ENCODE peak calls at places on chromosome 16, in nine cellular contexts. One of them, this sample, is unnamed.

GRCh38 chr16:12340151-12340733 is 363.7 kb downstream of the SNX29 start:
- DNase-seq in nucleus accumbens: no peak
- DNase-seq in NT2/D1: no peak
- DNase-seq in GM12864: no peak
- DNase-seq in mesenchymal stem cell: peak
- DNase-seq in stimulated activated naive CD4-positive, alpha-beta T cell: no peak
- DNase-seq in AG08396: peak
- DNase-seq in fibroblast of the aortic adventitia: peak
- DNase-seq in Daoy: no peak
- DNase-seq in this sample: no peak

GRCh38 chr16:86640265-86640843 is 62.0 kb downstream of the FOXL1 start:
- DNase-seq in fibroblast of the aortic adventitia: no peak
- DNase-seq in stimulated activated naive CD4-positive, alpha-beta T cell: no peak
- DNase-seq in nucleus accumbens: no peak
- DNase-seq in AG08396: no peak
- DNase-seq in mesenchymal stem cell: no peak
- DNase-seq in GM12864: no peak
- DNase-seq in NT2/D1: no peak
- DNase-seq in Daoy: no peak
- DNase-seq in this sample: no peak

GRCh38 chr16:30567991-30568638 is 3.4 kb downstream of the ZNF688 start:
- DNase-seq in mesenchymal stem cell: peak
- DNase-seq in GM12864: peak
- DNase-seq in nucleus accumbens: no peak
- DNase-seq in NT2/D1: no peak
- DNase-seq in fibroblast of the aortic adventitia: peak
- DNase-seq in stimulated activated naive CD4-positive, alpha-beta T cell: peak
- DNase-seq in Daoy: peak
- DNase-seq in AG08396: peak
- DNase-seq in this sample: no peak

GRCh38 chr16:35296962-35297653 is 1837.7 kb downstream of the TP53TG3F start:
- DNase-seq in nucleus accumbens: no peak
- DNase-seq in stimulated activated naive CD4-positive, alpha-beta T cell: no peak
- DNase-seq in mesenchymal stem cell: no peak
- DNase-seq in GM12864: no peak
- DNase-seq in Daoy: no peak
- DNase-seq in fibroblast of the aortic adventitia: no peak
- DNase-seq in AG08396: no peak
- DNase-seq in NT2/D1: no peak
- DNase-seq in this sample: no peak

GRCh38 chr16:239948-240277 is 5.3 kb downstream of the FAM234A start:
- DNase-seq in nucleus accumbens: no peak
- DNase-seq in GM12864: no peak
- DNase-seq in stimulated activated naive CD4-positive, alpha-beta T cell: no peak
- DNase-seq in Daoy: no peak
- DNase-seq in mesenchymal stem cell: peak
- DNase-seq in AG08396: peak
- DNase-seq in fibroblast of the aortic adventitia: no peak
- DNase-seq in NT2/D1: no peak
- DNase-seq in this sample: no peak

GRCh38 chr16:23424292-23424958 is 28.6 kb downstream of the COG7 start:
- DNase-seq in AG08396: no peak
- DNase-seq in nucleus accumbens: no peak
- DNase-seq in mesenchymal stem cell: peak
- DNase-seq in fibroblast of the aortic adventitia: no peak
- DNase-seq in Daoy: peak
- DNase-seq in stimulated activated naive CD4-positive, alpha-beta T cell: no peak
- DNase-seq in NT2/D1: no peak
- DNase-seq in GM12864: no peak
- DNase-seq in this sample: peak

GRCh38 chr16:50838165-50838564 is 96.3 kb downstream of the CYLD start:
- DNase-seq in GM12864: no peak
- DNase-seq in nucleus accumbens: no peak
- DNase-seq in NT2/D1: no peak
- DNase-seq in fibroblast of the aortic adventitia: peak
- DNase-seq in Daoy: no peak
- DNase-seq in mesenchymal stem cell: no peak
- DNase-seq in AG08396: no peak
- DNase-seq in stimulated activated naive CD4-positive, alpha-beta T cell: no peak
- DNase-seq in this sample: no peak

GRCh38 chr16:27398894-27399853 is 2.8 kb upstream of the IL21R start:
- DNase-seq in stimulated activated naive CD4-positive, alpha-beta T cell: no peak
- DNase-seq in nucleus accumbens: no peak
- DNase-seq in Daoy: no peak
- DNase-seq in fibroblast of the aortic adventitia: no peak
- DNase-seq in AG08396: no peak
- DNase-seq in mesenchymal stem cell: no peak
- DNase-seq in GM12864: peak
- DNase-seq in NT2/D1: no peak
- DNase-seq in this sample: no peak

GRCh38 chr16:72371307-72372081 is 199.5 kb upstream of the PMFBP1 start:
- DNase-seq in stimulated activated naive CD4-positive, alpha-beta T cell: no peak
- DNase-seq in Daoy: peak
- DNase-seq in GM12864: no peak
- DNase-seq in nucleus accumbens: no peak
- DNase-seq in AG08396: no peak
- DNase-seq in fibroblast of the aortic adventitia: peak
- DNase-seq in mesenchymal stem cell: peak
- DNase-seq in NT2/D1: peak
- DNase-seq in this sample: no peak

GRCh38 chr16:52283018-52283417 is 263.9 kb downstream of the TOX3 start:
- DNase-seq in fibroblast of the aortic adventitia: peak
- DNase-seq in NT2/D1: no peak
- DNase-seq in AG08396: no peak
- DNase-seq in GM12864: no peak
- DNase-seq in Daoy: no peak
- DNase-seq in nucleus accumbens: no peak
- DNase-seq in mesenchymal stem cell: peak
- DNase-seq in stimulated activated naive CD4-positive, alpha-beta T cell: no peak
- DNase-seq in this sample: no peak

GRCh38 chr16:28823291-28823718 is 506 bp downstream of the ATXN2L start:
- DNase-seq in Daoy: no peak
- DNase-seq in stimulated activated naive CD4-positive, alpha-beta T cell: no peak
- DNase-seq in NT2/D1: no peak
- DNase-seq in fibroblast of the aortic adventitia: no peak
- DNase-seq in nucleus accumbens: no peak
- DNase-seq in mesenchymal stem cell: no peak
- DNase-seq in GM12864: no peak
- DNase-seq in AG08396: no peak
- DNase-seq in this sample: no peak

GRCh38 chr16:4327782-4328579 is 12.1 kb downstream of the GLIS2 start:
- DNase-seq in NT2/D1: no peak
- DNase-seq in AG08396: peak
- DNase-seq in nucleus accumbens: peak
- DNase-seq in Daoy: peak
- DNase-seq in mesenchymal stem cell: peak
- DNase-seq in stimulated activated naive CD4-positive, alpha-beta T cell: peak
- DNase-seq in GM12864: no peak
- DNase-seq in fibroblast of the aortic adventitia: peak
- DNase-seq in this sample: peak

GRCh38 chr16:46763147-46763546 is 15.0 kb upstream of the MYLK3 start:
- DNase-seq in nucleus accumbens: no peak
- DNase-seq in GM12864: no peak
- DNase-seq in NT2/D1: no peak
- DNase-seq in Daoy: no peak
- DNase-seq in stimulated activated naive CD4-positive, alpha-beta T cell: no peak
- DNase-seq in mesenchymal stem cell: no peak
- DNase-seq in AG08396: no peak
- DNase-seq in fibroblast of the aortic adventitia: no peak
- DNase-seq in this sample: peak

GRCh38 chr16:50267151-50267631 is 840 bp downstream of the ADCY7 start:
- DNase-seq in mesenchymal stem cell: no peak
- DNase-seq in GM12864: no peak
- DNase-seq in NT2/D1: no peak
- DNase-seq in AG08396: no peak
- DNase-seq in nucleus accumbens: no peak
- DNase-seq in Daoy: no peak
- DNase-seq in stimulated activated naive CD4-positive, alpha-beta T cell: no peak
- DNase-seq in fibroblast of the aortic adventitia: no peak
- DNase-seq in this sample: no peak

GRCh38 chr16:50982808-50983207 is 168.3 kb downstream of the SALL1 start:
- DNase-seq in AG08396: no peak
- DNase-seq in Daoy: no peak
- DNase-seq in NT2/D1: no peak
- DNase-seq in stimulated activated naive CD4-positive, alpha-beta T cell: no peak
- DNase-seq in nucleus accumbens: no peak
- DNase-seq in fibroblast of the aortic adventitia: no peak
- DNase-seq in GM12864: no peak
- DNase-seq in mesenchymal stem cell: no peak
- DNase-seq in this sample: no peak

GRCh38 chr16:66366433-66367299 is at the start of gene CDH5:
- DNase-seq in GM12864: no peak
- DNase-seq in fibroblast of the aortic adventitia: peak
- DNase-seq in mesenchymal stem cell: no peak
- DNase-seq in NT2/D1: no peak
- DNase-seq in Daoy: peak
- DNase-seq in stimulated activated naive CD4-positive, alpha-beta T cell: no peak
- DNase-seq in nucleus accumbens: no peak
- DNase-seq in AG08396: no peak
- DNase-seq in this sample: peak

GRCh38 chr16:57365826-57366536 is 6.3 kb upstream of the CX3CL1 start:
- DNase-seq in AG08396: no peak
- DNase-seq in mesenchymal stem cell: no peak
- DNase-seq in stimulated activated naive CD4-positive, alpha-beta T cell: no peak
- DNase-seq in NT2/D1: no peak
- DNase-seq in Daoy: no peak
- DNase-seq in nucleus accumbens: no peak
- DNase-seq in fibroblast of the aortic adventitia: no peak
- DNase-seq in GM12864: no peak
- DNase-seq in this sample: no peak

GRCh38 chr16:1823821-1824220 is 2.8 kb downstream of the HAGH start:
- DNase-seq in stimulated activated naive CD4-positive, alpha-beta T cell: no peak
- DNase-seq in AG08396: peak
- DNase-seq in mesenchymal stem cell: peak
- DNase-seq in fibroblast of the aortic adventitia: peak
- DNase-seq in NT2/D1: no peak
- DNase-seq in Daoy: peak
- DNase-seq in nucleus accumbens: no peak
- DNase-seq in GM12864: no peak
- DNase-seq in this sample: peak

GRCh38 chr16:2288701-2289100 is 20.8 kb upstream of the RNPS1 start:
- DNase-seq in NT2/D1: no peak
- DNase-seq in stimulated activated naive CD4-positive, alpha-beta T cell: no peak
- DNase-seq in fibroblast of the aortic adventitia: no peak
- DNase-seq in AG08396: no peak
- DNase-seq in Daoy: no peak
- DNase-seq in nucleus accumbens: no peak
- DNase-seq in mesenchymal stem cell: no peak
- DNase-seq in GM12864: no peak
- DNase-seq in this sample: no peak

GRCh38 chr16:65318138-65318537 is 196.3 kb upstream of the CDH11 start:
- DNase-seq in NT2/D1: peak
- DNase-seq in mesenchymal stem cell: no peak
- DNase-seq in GM12864: no peak
- DNase-seq in AG08396: no peak
- DNase-seq in stimulated activated naive CD4-positive, alpha-beta T cell: no peak
- DNase-seq in Daoy: no peak
- DNase-seq in nucleus accumbens: no peak
- DNase-seq in fibroblast of the aortic adventitia: no peak
- DNase-seq in this sample: no peak

GRCh38 chr16:66081967-66082366 is 284.5 kb upstream of the CDH5 start:
- DNase-seq in stimulated activated naive CD4-positive, alpha-beta T cell: no peak
- DNase-seq in GM12864: no peak
- DNase-seq in nucleus accumbens: no peak
- DNase-seq in AG08396: peak
- DNase-seq in fibroblast of the aortic adventitia: peak
- DNase-seq in NT2/D1: peak
- DNase-seq in Daoy: peak
- DNase-seq in mesenchymal stem cell: peak
- DNase-seq in this sample: peak

GRCh38 chr16:17606460-17606859 is 135.7 kb upstream of the XYLT1 start:
- DNase-seq in stimulated activated naive CD4-positive, alpha-beta T cell: no peak
- DNase-seq in nucleus accumbens: no peak
- DNase-seq in fibroblast of the aortic adventitia: no peak
- DNase-seq in Daoy: no peak
- DNase-seq in AG08396: no peak
- DNase-seq in NT2/D1: no peak
- DNase-seq in mesenchymal stem cell: no peak
- DNase-seq in GM12864: no peak
- DNase-seq in this sample: peak

GRCh38 chr16:25097304-25097988 is 14.1 kb upstream of the LCMT1 start:
- DNase-seq in AG08396: peak
- DNase-seq in nucleus accumbens: no peak
- DNase-seq in fibroblast of the aortic adventitia: peak
- DNase-seq in NT2/D1: no peak
- DNase-seq in GM12864: no peak
- DNase-seq in stimulated activated naive CD4-positive, alpha-beta T cell: no peak
- DNase-seq in mesenchymal stem cell: peak
- DNase-seq in Daoy: no peak
- DNase-seq in this sample: no peak

GRCh38 chr16:29745126-29745852 is 501 bp downstream of the C16orf54 start:
- DNase-seq in Daoy: no peak
- DNase-seq in nucleus accumbens: no peak
- DNase-seq in mesenchymal stem cell: no peak
- DNase-seq in NT2/D1: no peak
- DNase-seq in AG08396: no peak
- DNase-seq in fibroblast of the aortic adventitia: no peak
- DNase-seq in stimulated activated naive CD4-positive, alpha-beta T cell: peak
- DNase-seq in GM12864: no peak
- DNase-seq in this sample: no peak

GRCh38 chr16:80591071-80591935 is 50.5 kb downstream of the DYNLRB2 start:
- DNase-seq in NT2/D1: no peak
- DNase-seq in AG08396: no peak
- DNase-seq in fibroblast of the aortic adventitia: no peak
- DNase-seq in stimulated activated naive CD4-positive, alpha-beta T cell: no peak
- DNase-seq in nucleus accumbens: no peak
- DNase-seq in Daoy: peak
- DNase-seq in GM12864: no peak
- DNase-seq in mesenchymal stem cell: no peak
- DNase-seq in this sample: no peak

GRCh38 chr16:87608400-87608985 is 6.2 kb downstream of the JPH3 start:
- DNase-seq in Daoy: peak
- DNase-seq in AG08396: peak
- DNase-seq in GM12864: no peak
- DNase-seq in mesenchymal stem cell: peak
- DNase-seq in stimulated activated naive CD4-positive, alpha-beta T cell: peak
- DNase-seq in NT2/D1: peak
- DNase-seq in fibroblast of the aortic adventitia: peak
- DNase-seq in nucleus accumbens: no peak
- DNase-seq in this sample: peak

GRCh38 chr16:11698271-11698689 is 30.0 kb downstream of the SNN start:
- DNase-seq in Daoy: peak
- DNase-seq in AG08396: no peak
- DNase-seq in stimulated activated naive CD4-positive, alpha-beta T cell: no peak
- DNase-seq in NT2/D1: no peak
- DNase-seq in nucleus accumbens: no peak
- DNase-seq in fibroblast of the aortic adventitia: no peak
- DNase-seq in mesenchymal stem cell: no peak
- DNase-seq in GM12864: no peak
- DNase-seq in this sample: no peak

GRCh38 chr16:68642047-68642435 is 3.1 kb upstream of the CDH3 start:
- DNase-seq in mesenchymal stem cell: no peak
- DNase-seq in AG08396: no peak
- DNase-seq in stimulated activated naive CD4-positive, alpha-beta T cell: no peak
- DNase-seq in Daoy: no peak
- DNase-seq in nucleus accumbens: no peak
- DNase-seq in fibroblast of the aortic adventitia: no peak
- DNase-seq in NT2/D1: no peak
- DNase-seq in GM12864: no peak
- DNase-seq in this sample: no peak

GRCh38 chr16:71358464-71359031 is at the start of gene CALB2:
- DNase-seq in AG08396: peak
- DNase-seq in fibroblast of the aortic adventitia: peak
- DNase-seq in GM12864: no peak
- DNase-seq in Daoy: peak
- DNase-seq in stimulated activated naive CD4-positive, alpha-beta T cell: peak
- DNase-seq in NT2/D1: peak
- DNase-seq in nucleus accumbens: no peak
- DNase-seq in mesenchymal stem cell: peak
- DNase-seq in this sample: peak

GRCh38 chr16:952321-952720 is 18.5 kb downstream of the LMF1 start:
- DNase-seq in fibroblast of the aortic adventitia: no peak
- DNase-seq in nucleus accumbens: no peak
- DNase-seq in stimulated activated naive CD4-positive, alpha-beta T cell: no peak
- DNase-seq in mesenchymal stem cell: no peak
- DNase-seq in Daoy: no peak
- DNase-seq in AG08396: no peak
- DNase-seq in GM12864: no peak
- DNase-seq in NT2/D1: no peak
- DNase-seq in this sample: no peak

GRCh38 chr16:1403733-1404132 is 10.8 kb downstream of the UNKL start:
- DNase-seq in mesenchymal stem cell: no peak
- DNase-seq in Daoy: no peak
- DNase-seq in AG08396: no peak
- DNase-seq in GM12864: no peak
- DNase-seq in nucleus accumbens: no peak
- DNase-seq in NT2/D1: no peak
- DNase-seq in stimulated activated naive CD4-positive, alpha-beta T cell: no peak
- DNase-seq in fibroblast of the aortic adventitia: no peak
- DNase-seq in this sample: no peak

This sample was measured in MG63.